ENCODE peak calls at places on chromosomes 11 and 22, in four cellular contexts. S is cardiac fibroblast, Y is fibroblast of mammary gland, P is HCT116. O is an unnamed sample.

GRCh38 chr11:128469220-128469619 is 118.1 kb downstream of the ETS1 start:
- DNase-seq in Y (no peak), S (no peak), P (no peak), O (peak)

GRCh38 chr11:115665345-115665901 is 161.2 kb upstream of the CADM1 start:
- DNase-seq in P (no peak), S (no peak), Y (no peak), O (no peak)

GRCh38 chr11:88487646-88488045 is 150.1 kb upstream of the CTSC start:
- DNase-seq in P (no peak), Y (no peak), S (no peak), O (no peak)

GRCh38 chr11:132142554-132142953 is 772.1 kb downstream of the NTM start:
- DNase-seq in S (no peak), Y (no peak), P (no peak), O (no peak)

GRCh38 chr11:107496011-107496410 is 38.4 kb upstream of the CWF19L2 start:
- DNase-seq in P (no peak), S (peak), Y (peak), O (no peak)

GRCh38 chr22:46967445-46968358 is 205.3 kb downstream of the TBC1D22A start:
- DNase-seq in S (no peak), P (no peak), Y (no peak), O (no peak)

GRCh38 chr22:46482311-46482710 is 55.1 kb downstream of the CELSR1 start:
- DNase-seq in Y (no peak), S (no peak), P (no peak), O (no peak)

GRCh38 chr11:56909080-56909479 is 79.6 kb upstream of the OR5AK2 start:
- DNase-seq in Y (no peak), P (no peak), S (no peak), O (no peak)

GRCh38 chr22:19517171-19517500 is 7.1 kb downstream of the CLDN5 start:
- DNase-seq in Y (no peak), P (no peak), S (no peak), O (no peak)

GRCh38 chr11:18012314-18012905 is 437 bp downstream of the SERGEF start:
- DNase-seq in Y (peak), P (no peak), S (peak), O (no peak)

GRCh38 chr22:50656122-50657070 is 16.2 kb upstream of the SHANK3 start:
- DNase-seq in P (no peak), S (peak), Y (peak), O (no peak)

GRCh38 chr22:24984122-24984521 is 31.6 kb downstream of the KIAA1671 start:
- DNase-seq in S (no peak), P (no peak), Y (no peak), O (no peak)

GRCh38 chr22:46815896-46816721 is 53.7 kb downstream of the TBC1D22A start:
- DNase-seq in S (peak), Y (peak), P (no peak), O (no peak)

GRCh38 chr11:32333335-32333991 is 101.9 kb downstream of the WT1 start:
- DNase-seq in P (no peak), Y (peak), S (peak), O (peak)

GRCh38 chr11:77819411-77819920 is 1.1 kb downstream of the RSF1 start:
- DNase-seq in S (peak), Y (peak), P (peak), O (peak)

GRCh38 chr11:73325036-73325981 is 17.2 kb downstream of the ARHGEF17 start:
- DNase-seq in P (no peak), S (peak), Y (no peak), O (peak)

GRCh38 chr11:85685131-85685819 is 720 bp downstream of the CCDC89 start:
- DNase-seq in S (peak), P (no peak), Y (peak), O (no peak)

GRCh38 chr22:33013051-33013450 is 45.1 kb downstream of the SYN3 start:
- DNase-seq in P (no peak), S (no peak), Y (no peak), O (no peak)
- TF ChIP-seq CTCF in P (peak), S (no peak), Y (no peak), O (no peak)

GRCh38 chr11:26102325-26102724 is 229.6 kb upstream of the ANO3 start:
- DNase-seq in S (no peak), Y (no peak), P (no peak), O (no peak)

GRCh38 chr11:26106713-26107112 is 225.2 kb upstream of the ANO3 start:
- DNase-seq in S (no peak), Y (no peak), P (no peak), O (no peak)

GRCh38 chr11:26109658-26110393 is 222.1 kb upstream of the ANO3 start:
- DNase-seq in P (no peak), S (no peak), Y (no peak), O (no peak)

DNA sequence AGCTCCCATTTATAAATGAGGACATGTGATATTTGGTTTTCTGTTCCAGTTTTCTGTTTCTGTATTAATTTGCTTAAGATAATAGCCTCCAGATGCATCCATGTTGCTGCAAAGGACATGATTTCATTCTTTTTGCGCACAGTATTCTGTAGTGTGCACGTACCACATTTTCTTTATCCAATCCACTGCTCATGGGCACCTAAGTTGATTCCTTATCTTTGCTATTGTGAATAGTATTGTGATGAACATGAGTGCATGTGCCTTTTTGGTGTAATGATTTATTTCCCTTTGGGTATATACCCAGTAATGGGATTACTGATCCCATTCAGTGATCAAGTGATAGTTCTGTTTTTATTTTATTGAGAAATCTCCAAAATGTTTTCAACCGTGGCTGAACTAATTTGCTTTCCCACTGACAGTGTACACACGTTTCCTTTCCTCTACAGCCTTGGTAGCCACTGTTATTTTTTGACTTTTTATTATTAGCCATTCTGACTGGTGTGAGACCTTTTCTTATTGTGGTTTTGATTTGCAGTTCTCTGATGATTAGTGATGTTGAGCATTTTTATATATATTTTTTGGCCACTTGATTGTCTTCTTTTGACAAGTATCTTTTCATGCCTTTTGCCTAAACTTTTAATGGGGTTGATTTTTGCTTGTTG is 226.0 kb upstream of the ANO3 start:
- DNase-seq in P (no peak), Y (no peak), S (no peak), O (no peak)
- TF ChIP-seq CTCF in P (no peak), Y (no peak), S (no peak), O (no peak)

DNA sequence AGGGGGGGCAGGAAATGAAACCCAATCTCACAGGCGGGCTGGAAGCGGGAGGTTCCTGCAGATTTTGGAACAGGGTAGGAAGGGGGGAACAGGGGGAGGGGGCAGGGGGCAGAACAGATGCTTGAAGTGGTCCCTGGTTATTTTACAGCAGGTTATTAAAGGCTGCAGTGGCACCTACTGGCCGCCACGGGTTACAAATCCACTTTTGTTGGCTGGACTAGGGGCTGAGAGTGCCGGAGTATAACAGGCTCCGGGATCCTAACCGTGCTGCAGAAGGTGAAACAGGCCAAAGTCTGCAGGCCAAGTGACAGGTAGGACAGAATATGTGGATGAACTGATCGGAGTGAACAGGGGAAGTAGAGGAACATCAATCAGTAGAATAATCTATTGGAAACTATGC is 2.5 kb downstream of the ROBO3 start:
- DNase-seq in Y (peak), S (peak), P (peak), O (peak)
- TF ChIP-seq CTCF in Y (peak), S (peak), P (peak), O (peak)

DNA sequence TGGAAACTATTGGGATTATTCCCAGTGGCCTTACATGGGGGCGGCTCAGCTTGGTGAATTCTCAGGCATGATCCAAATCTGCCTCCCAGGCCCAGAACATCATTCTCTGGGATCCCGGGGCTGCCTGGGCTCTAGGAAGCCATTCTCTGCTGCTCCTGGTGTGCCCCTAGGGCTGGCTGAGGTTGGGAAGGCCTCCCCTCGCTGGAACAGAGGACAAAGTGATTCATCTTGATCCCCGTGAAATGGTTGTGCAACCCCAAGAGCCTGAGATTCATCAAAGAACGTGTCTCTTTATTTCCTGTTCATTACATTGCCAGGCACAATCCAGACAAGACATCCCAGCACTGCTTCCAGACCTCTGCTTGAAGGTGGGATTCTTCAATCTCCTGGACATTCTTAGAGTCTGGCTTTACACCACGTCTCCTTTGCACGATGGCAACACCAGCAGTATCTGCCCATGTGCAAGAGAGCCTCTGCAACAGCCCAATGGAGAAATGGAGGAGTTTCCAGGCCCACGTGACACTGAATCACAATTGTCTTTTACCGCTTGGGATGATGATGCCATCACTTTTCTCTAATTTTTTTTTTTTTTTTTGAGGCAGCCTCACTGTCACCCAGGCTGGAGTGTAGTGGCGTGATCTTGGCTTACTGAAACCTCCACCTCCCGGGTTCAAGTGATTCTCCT is 52.3 kb downstream of the TST start:
- DNase-seq in S (peak), P (no peak), Y (peak), O (no peak)
- TF ChIP-seq CTCF in S (no peak), P (no peak), Y (no peak), O (no peak)

GRCh38 chr22:23834406-23834805 is 4.4 kb downstream of the DERL3 start:
- DNase-seq in P (no peak), S (no peak), Y (no peak), O (no peak)

GRCh38 chr22:23832226-23833016 is 6.4 kb downstream of the DERL3 start:
- DNase-seq in S (no peak), P (no peak), Y (no peak), O (no peak)

GRCh38 chr22:23833911-23834317 is 4.9 kb downstream of the DERL3 start:
- DNase-seq in S (no peak), P (no peak), Y (no peak), O (no peak)

GRCh38 chr22:23831781-23832180 is 7.0 kb downstream of the DERL3 start:
- DNase-seq in Y (no peak), P (no peak), S (no peak), O (no peak)

DNA sequence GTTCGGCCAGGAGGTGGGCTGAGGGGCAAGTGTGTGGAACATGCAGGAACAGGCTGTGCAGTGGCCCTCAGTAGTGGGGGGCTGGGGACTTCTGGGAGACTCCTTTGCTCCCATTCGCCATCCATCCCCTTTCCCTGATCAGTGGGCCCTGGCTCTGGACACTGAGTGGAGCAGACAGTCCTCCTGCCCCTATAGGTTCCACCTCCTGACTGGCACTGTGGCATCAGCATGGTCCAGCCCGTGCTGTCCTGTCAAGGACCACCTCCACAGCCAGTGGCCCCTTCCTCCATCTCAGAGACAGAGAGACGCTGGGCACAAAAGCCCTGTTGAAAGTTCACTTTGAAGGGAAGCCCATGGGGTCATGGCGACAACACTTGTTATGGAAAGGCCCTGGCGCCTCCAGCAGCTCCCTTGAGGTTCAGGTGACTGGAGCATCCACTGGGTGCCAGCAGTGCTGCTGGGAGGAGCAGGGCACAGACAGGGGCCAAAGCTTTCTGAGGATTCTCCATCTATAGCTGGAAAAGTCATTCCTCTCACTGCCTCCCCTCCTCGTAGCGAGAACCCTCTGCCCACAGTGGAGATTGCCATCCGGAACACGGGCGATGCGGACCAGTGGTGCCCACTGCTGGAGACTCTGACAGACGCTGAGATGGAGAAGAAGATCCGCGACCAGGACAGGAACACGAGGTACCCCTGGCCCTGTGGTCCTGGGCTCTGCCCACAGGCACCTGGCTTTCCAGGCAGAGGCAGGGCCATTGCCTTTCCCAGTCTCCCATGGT is 5.6 kb downstream of the DERL3 start:
- DNase-seq in P (no peak), Y (no peak), S (no peak), O (no peak)
- TF ChIP-seq CTCF in P (no peak), Y (no peak), S (no peak), O (no peak)

DNA sequence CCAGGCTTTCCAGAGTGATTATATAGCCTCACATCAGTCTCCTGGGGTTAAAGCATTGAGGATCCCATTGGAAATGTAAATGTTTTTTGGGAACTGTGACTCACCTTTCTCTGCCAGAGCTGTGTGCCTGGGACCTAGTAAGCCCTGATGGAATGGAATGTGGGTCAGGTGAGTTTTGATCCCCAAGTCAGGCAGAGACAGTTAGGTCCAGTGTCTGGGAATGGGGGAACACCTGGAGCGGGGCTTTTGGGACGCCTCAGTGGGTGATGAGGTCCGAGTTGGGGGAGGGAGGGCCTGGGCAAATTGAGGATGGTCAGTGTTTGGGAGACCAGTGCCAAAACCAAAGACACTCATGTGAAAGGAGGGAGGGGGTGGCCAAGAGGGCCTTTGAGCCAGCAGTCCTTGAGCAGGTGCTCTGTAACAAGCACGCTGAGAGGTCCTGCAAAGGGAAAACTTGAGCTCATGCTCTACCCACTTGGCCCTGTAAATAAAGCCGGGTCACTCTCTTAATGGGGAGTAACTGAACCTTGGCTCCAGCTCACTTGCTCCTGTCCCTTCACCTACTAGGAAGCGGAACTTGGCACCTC is 104.7 kb downstream of the NAV2 start:
- DNase-seq in S (no peak), P (no peak), Y (no peak), O (no peak)
- TF ChIP-seq CTCF in S (no peak), P (no peak), Y (no peak), O (no peak)